ENCODE peak calls at places on chromosome 6, in five cellular contexts. One of them, this sample, is unnamed.

GRCh38 chr6:125812394-125813231 is 21.9 kb downstream of the NCOA7 start:
- DNase-seq in OCI-LY7: no peak
- DNase-seq in H9: no peak
- DNase-seq in neural progenitor cell: no peak
- DNase-seq in hepatocyte: peak
- DNase-seq in this sample: peak

GRCh38 chr6:125044066-125044465 is 81.8 kb downstream of the RNF217 start:
- DNase-seq in OCI-LY7: no peak
- DNase-seq in H9: no peak
- DNase-seq in neural progenitor cell: no peak
- DNase-seq in hepatocyte: no peak
- DNase-seq in this sample: no peak

GRCh38 chr6:782141-782540 is 89.2 kb upstream of the EXOC2 start:
- DNase-seq in OCI-LY7: no peak
- DNase-seq in H9: no peak
- DNase-seq in neural progenitor cell: no peak
- DNase-seq in hepatocyte: no peak
- DNase-seq in this sample: peak

GRCh38 chr6:4912559-4912958 is 91.3 kb downstream of the RPP40 start:
- DNase-seq in OCI-LY7: no peak
- DNase-seq in H9: no peak
- DNase-seq in neural progenitor cell: peak
- DNase-seq in hepatocyte: no peak
- DNase-seq in this sample: no peak

GRCh38 chr6:2038096-2038495 is 207.3 kb downstream of the GMDS start:
- DNase-seq in OCI-LY7: no peak
- DNase-seq in H9: no peak
- DNase-seq in neural progenitor cell: no peak
- DNase-seq in hepatocyte: no peak
- DNase-seq in this sample: no peak

GRCh38 chr6:20159781-20160540 is 52.3 kb downstream of the MBOAT1 start:
- DNase-seq in OCI-LY7: no peak
- DNase-seq in H9: no peak
- DNase-seq in neural progenitor cell: no peak
- DNase-seq in hepatocyte: no peak
- DNase-seq in this sample: no peak

GRCh38 chr6:144008501-144009245 is 614 bp upstream of the PLAGL1 start:
- DNase-seq in OCI-LY7: no peak
- DNase-seq in H9: peak
- DNase-seq in neural progenitor cell: peak
- DNase-seq in hepatocyte: no peak
- DNase-seq in this sample: peak

GRCh38 chr6:159100011-159100788 is 55.4 kb upstream of the TAGAP start:
- DNase-seq in OCI-LY7: no peak
- DNase-seq in H9: no peak
- DNase-seq in neural progenitor cell: no peak
- DNase-seq in hepatocyte: no peak
- DNase-seq in this sample: no peak

GRCh38 chr6:26328265-26328844 is 36.6 kb upstream of the BTN3A2 start:
- DNase-seq in OCI-LY7: peak
- DNase-seq in H9: no peak
- DNase-seq in neural progenitor cell: no peak
- DNase-seq in hepatocyte: no peak
- DNase-seq in this sample: no peak

GRCh38 chr6:167750956-167751358 is 75.8 kb upstream of the AFDN start:
- DNase-seq in OCI-LY7: no peak
- DNase-seq in H9: peak
- DNase-seq in neural progenitor cell: no peak
- DNase-seq in hepatocyte: peak
- DNase-seq in this sample: peak

GRCh38 chr6:148146717-148147116 is 195.9 kb upstream of the SASH1 start:
- DNase-seq in OCI-LY7: peak
- DNase-seq in H9: no peak
- DNase-seq in neural progenitor cell: no peak
- DNase-seq in hepatocyte: no peak
- DNase-seq in this sample: peak

GRCh38 chr6:44058617-44059358 is 68.5 kb downstream of the MRPL14 start:
- DNase-seq in OCI-LY7: no peak
- DNase-seq in H9: no peak
- DNase-seq in neural progenitor cell: no peak
- DNase-seq in hepatocyte: peak
- DNase-seq in this sample: peak

GRCh38 chr6:168589275-168589674 is 148.3 kb downstream of the SMOC2 start:
- DNase-seq in OCI-LY7: no peak
- DNase-seq in H9: no peak
- DNase-seq in neural progenitor cell: no peak
- DNase-seq in hepatocyte: no peak
- DNase-seq in this sample: no peak

DNA sequence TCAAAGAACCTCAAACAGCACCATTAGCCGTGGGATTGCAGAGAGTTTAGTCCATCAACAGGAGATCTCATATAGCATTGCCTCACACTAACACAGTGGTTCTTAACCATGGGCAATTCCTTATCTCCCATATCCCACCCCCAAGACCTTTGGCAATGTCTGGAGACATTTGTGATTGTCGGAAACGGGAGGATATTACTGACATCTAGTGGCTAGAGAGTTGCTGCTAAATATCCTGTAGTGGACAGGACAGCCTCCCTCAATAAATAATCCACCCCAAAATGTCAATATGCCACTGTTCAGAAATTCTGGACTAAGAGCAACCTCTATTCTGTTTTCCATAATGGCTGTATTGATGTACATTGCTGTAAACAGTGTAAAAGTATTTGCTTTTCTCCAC is 210.1 kb upstream of the CCN2 start:
- DNase-seq in OCI-LY7: no peak
- DNase-seq in H9: no peak
- DNase-seq in neural progenitor cell: peak
- DNase-seq in hepatocyte: peak
- DNase-seq in this sample: peak
- H3K4me2 ChIP-seq in OCI-LY7: no peak
- H3K4me2 ChIP-seq in H9: no peak
- H3K4me2 ChIP-seq in neural progenitor cell: no peak
- H3K4me2 ChIP-seq in hepatocyte: no peak
- H3K4me2 ChIP-seq in this sample: no peak

GRCh38 chr6:149439626-149440025 is 39.6 kb downstream of the SUMO4 start:
- DNase-seq in OCI-LY7: no peak
- DNase-seq in H9: no peak
- DNase-seq in neural progenitor cell: no peak
- DNase-seq in hepatocyte: no peak
- DNase-seq in this sample: no peak
- H3K27ac ChIP-seq in OCI-LY7: no peak
- H3K27ac ChIP-seq in H9: no peak
- H3K27ac ChIP-seq in neural progenitor cell: no peak
- H3K27ac ChIP-seq in hepatocyte: no peak
- H3K27ac ChIP-seq in this sample: no peak

GRCh38 chr6:128256100-128256499 is 264.3 kb downstream of the PTPRK start:
- DNase-seq in OCI-LY7: no peak
- DNase-seq in H9: no peak
- DNase-seq in neural progenitor cell: no peak
- DNase-seq in hepatocyte: peak
- DNase-seq in this sample: no peak

GRCh38 chr6:128265706-128266105 is 254.7 kb downstream of the PTPRK start:
- DNase-seq in OCI-LY7: no peak
- DNase-seq in H9: no peak
- DNase-seq in neural progenitor cell: no peak
- DNase-seq in hepatocyte: no peak
- DNase-seq in this sample: no peak

GRCh38 chr6:128259036-128259734 is 261.2 kb downstream of the PTPRK start:
- DNase-seq in OCI-LY7: no peak
- DNase-seq in H9: no peak
- DNase-seq in neural progenitor cell: no peak
- DNase-seq in hepatocyte: no peak
- DNase-seq in this sample: no peak

DNA sequence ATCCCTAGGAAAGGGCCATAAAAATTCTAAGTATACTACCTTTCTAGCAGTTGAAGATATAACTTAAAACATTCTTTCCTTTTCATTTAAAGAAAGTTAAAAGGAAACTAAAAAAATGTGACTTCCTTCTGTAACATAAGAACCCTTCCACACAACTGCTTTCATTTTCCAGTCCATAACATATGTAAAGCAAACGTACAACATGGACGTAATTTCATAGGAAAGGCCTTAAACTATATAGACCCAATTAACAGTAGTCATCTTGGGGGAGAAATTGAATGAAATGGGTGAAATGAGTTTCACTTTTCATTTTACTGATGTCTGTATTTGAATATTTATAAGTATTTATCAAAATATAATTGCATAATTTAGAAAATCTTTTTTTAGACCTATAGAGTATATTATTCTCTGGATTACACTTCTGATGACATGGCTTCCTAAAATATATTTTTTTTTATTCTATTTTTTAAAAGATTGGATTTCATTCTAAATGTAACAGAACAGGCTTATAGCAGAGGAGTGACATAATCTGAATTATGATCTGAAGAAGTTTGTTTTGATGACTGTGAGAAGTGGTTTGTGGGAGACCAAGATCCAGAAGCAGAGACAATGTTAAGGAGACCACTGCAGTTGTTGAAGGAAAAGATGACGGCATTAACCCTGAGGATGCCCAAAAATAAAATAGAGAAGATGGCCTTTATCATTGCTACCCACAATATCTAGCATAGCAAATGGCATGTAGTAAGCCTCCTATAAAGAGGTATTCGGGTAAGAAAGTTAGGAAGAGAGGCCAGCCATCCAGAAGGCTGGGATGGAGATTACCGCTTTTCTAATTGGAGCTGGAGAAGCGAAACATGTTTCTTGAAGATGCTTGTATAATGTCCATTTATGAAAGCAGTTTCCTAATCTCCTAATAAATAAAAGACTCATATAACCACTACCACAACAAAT is 260.4 kb downstream of the PTPRK start:
- DNase-seq in OCI-LY7: no peak
- DNase-seq in H9: no peak
- DNase-seq in neural progenitor cell: no peak
- DNase-seq in hepatocyte: no peak
- DNase-seq in this sample: no peak
- H3K4me2 ChIP-seq in OCI-LY7: no peak
- H3K4me2 ChIP-seq in H9: no peak
- H3K4me2 ChIP-seq in neural progenitor cell: no peak
- H3K4me2 ChIP-seq in hepatocyte: no peak
- H3K4me2 ChIP-seq in this sample: no peak

GRCh38 chr6:169794317-169795055 is 43.1 kb downstream of the ERMARD start:
- DNase-seq in OCI-LY7: no peak
- DNase-seq in H9: no peak
- DNase-seq in neural progenitor cell: no peak
- DNase-seq in hepatocyte: no peak
- DNase-seq in this sample: no peak
- H3K27ac ChIP-seq in OCI-LY7: no peak
- H3K27ac ChIP-seq in H9: no peak
- H3K27ac ChIP-seq in neural progenitor cell: no peak
- H3K27ac ChIP-seq in hepatocyte: no peak
- H3K27ac ChIP-seq in this sample: no peak

DNA sequence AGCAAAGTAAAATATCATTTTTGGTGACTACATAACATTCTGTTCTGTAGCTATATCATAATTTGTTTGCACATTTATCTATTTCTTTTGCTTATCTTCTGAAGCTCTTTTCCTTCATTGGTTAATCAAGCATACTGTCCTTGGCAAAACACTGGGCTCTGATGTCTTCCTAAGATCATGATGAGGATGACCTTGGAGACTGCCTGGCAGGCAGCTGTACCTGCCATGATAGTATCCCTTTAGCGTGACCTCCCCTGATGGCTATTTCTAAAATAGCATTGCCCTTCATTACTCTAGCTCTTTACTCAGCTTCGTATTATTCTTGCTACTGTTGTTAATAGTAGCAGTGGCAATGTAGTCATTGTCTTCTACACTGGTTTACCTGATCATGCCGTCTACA is 46.0 kb upstream of the ELOVL5 start:
- DNase-seq in OCI-LY7: no peak
- DNase-seq in H9: no peak
- DNase-seq in neural progenitor cell: no peak
- DNase-seq in hepatocyte: no peak
- DNase-seq in this sample: no peak
- H3K4me2 ChIP-seq in OCI-LY7: no peak
- H3K4me2 ChIP-seq in H9: no peak
- H3K4me2 ChIP-seq in neural progenitor cell: no peak
- H3K4me2 ChIP-seq in hepatocyte: no peak
- H3K4me2 ChIP-seq in this sample: no peak

DNA sequence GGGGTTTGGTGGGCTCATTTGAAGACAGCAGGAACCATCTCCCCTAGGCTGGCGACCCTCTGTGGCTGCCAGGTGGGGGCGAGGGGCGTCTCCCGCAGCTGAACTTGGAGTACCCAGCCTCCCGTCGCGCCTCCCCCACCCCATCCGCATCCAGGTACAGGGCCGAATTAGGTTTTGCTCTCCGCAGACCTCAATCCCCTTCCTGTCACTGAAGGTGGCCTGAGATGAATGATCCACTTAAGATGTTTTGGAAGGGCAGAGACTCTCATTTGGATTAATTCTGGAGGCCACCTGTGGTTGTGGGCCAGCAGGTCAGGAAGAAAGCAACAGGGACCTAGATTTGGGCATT is 493 bp downstream of the CD83 start:
- DNase-seq in OCI-LY7: no peak
- DNase-seq in H9: no peak
- DNase-seq in neural progenitor cell: no peak
- DNase-seq in hepatocyte: no peak
- DNase-seq in this sample: no peak
- H3K27ac ChIP-seq in OCI-LY7: peak
- H3K27ac ChIP-seq in H9: no peak
- H3K27ac ChIP-seq in neural progenitor cell: no peak
- H3K27ac ChIP-seq in hepatocyte: no peak
- H3K27ac ChIP-seq in this sample: no peak

DNA sequence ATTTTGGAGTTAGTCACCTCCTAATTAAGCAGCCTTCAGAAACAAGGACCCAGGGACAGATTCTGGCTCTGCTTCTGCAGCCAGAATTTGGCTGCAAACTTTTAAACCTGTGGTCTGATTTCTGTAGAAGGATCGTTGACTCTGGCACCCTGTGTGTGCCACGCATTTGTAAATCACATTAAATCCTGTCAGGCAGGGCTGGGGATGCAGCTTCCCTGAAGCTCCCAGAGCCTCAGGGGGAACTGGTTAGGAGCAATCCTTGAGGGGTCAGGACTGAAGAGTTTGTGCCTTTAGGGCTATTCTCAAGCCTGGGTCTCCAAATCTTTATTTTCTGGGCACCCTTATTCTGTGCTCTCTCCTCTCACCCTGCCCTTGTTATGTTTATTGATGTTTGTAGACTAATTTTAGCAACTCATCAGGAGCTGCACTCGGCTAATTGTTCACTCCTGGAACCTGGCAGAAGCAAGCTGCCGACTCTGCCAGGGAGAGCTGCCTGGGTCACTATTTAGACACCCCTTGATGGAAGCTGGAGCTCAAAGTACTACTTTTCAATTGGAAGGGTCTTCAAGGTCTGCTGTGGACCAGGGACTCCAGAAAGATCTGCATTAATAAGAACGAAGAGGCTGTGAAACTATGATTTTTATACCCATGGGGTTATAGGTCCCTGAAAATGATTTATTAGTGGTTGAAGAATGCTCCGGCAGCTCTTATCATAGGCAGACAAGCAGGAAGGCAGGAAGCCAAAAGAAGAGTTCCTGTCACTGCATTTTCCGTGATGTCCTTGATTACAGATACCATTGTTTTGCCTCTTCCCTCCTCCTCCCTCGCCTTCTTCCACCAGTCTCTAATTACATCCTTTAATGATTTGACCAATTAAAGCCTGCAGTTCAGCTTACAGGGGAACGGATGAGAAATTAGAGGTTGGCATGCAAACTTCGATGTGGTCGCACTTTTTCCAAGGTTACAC is 6.5 kb downstream of the NOX3 start:
- DNase-seq in OCI-LY7: no peak
- DNase-seq in H9: no peak
- DNase-seq in neural progenitor cell: no peak
- DNase-seq in hepatocyte: no peak
- DNase-seq in this sample: no peak
- H3K4me2 ChIP-seq in OCI-LY7: no peak
- H3K4me2 ChIP-seq in H9: no peak
- H3K4me2 ChIP-seq in neural progenitor cell: peak
- H3K4me2 ChIP-seq in hepatocyte: no peak
- H3K4me2 ChIP-seq in this sample: no peak

GRCh38 chr6:11653028-11653583 is 115.6 kb downstream of the TMEM170B start:
- DNase-seq in OCI-LY7: no peak
- DNase-seq in H9: no peak
- DNase-seq in neural progenitor cell: no peak
- DNase-seq in hepatocyte: peak
- DNase-seq in this sample: peak
- H3K27ac ChIP-seq in OCI-LY7: no peak
- H3K27ac ChIP-seq in H9: no peak
- H3K27ac ChIP-seq in neural progenitor cell: no peak
- H3K27ac ChIP-seq in hepatocyte: peak
- H3K27ac ChIP-seq in this sample: no peak

This sample was measured in PC-3.